ENCODE peak calls at places on chromosomes 1 and 21, in eight cellular contexts. One of them, this sample, is unnamed.

GRCh38 chr1:94698341-94698740 is 121.8 kb upstream of the SLC44A3 start:
- DNase-seq in ureter: no peak
- DNase-seq in A172: peak
- DNase-seq in heart left ventricle: no peak
- DNase-seq in hepatocyte: no peak
- DNase-seq in NCI-H345: no peak
- DNase-seq in dorsolateral prefrontal cortex: no peak
- DNase-seq in ELF-1: no peak
- DNase-seq in this sample: no peak

GRCh38 chr1:227884370-227885134 is 63.2 kb downstream of the WNT9A start:
- DNase-seq in ureter: no peak
- DNase-seq in NCI-H345: no peak
- DNase-seq in dorsolateral prefrontal cortex: no peak
- DNase-seq in hepatocyte: peak
- DNase-seq in heart left ventricle: peak
- DNase-seq in A172: no peak
- DNase-seq in ELF-1: no peak
- DNase-seq in this sample: no peak

GRCh38 chr1:59072017-59072947 is 224.6 kb upstream of the FGGY start:
- DNase-seq in heart left ventricle: no peak
- DNase-seq in NCI-H345: peak
- DNase-seq in A172: peak
- DNase-seq in ELF-1: peak
- DNase-seq in ureter: no peak
- DNase-seq in hepatocyte: no peak
- DNase-seq in dorsolateral prefrontal cortex: no peak
- DNase-seq in this sample: no peak

GRCh38 chr1:90558126-90558525 is 159.0 kb downstream of the BARHL2 start:
- DNase-seq in heart left ventricle: no peak
- DNase-seq in A172: no peak
- DNase-seq in hepatocyte: no peak
- DNase-seq in NCI-H345: no peak
- DNase-seq in ELF-1: peak
- DNase-seq in dorsolateral prefrontal cortex: no peak
- DNase-seq in ureter: no peak
- DNase-seq in this sample: no peak

GRCh38 chr1:50665413-50665812 is 242.2 kb upstream of the DMRTA2 start:
- DNase-seq in NCI-H345: no peak
- DNase-seq in hepatocyte: peak
- DNase-seq in ELF-1: no peak
- DNase-seq in heart left ventricle: no peak
- DNase-seq in dorsolateral prefrontal cortex: no peak
- DNase-seq in A172: no peak
- DNase-seq in ureter: no peak
- DNase-seq in this sample: no peak

GRCh38 chr1:30407862-30408580 is 315.4 kb downstream of the MATN1 start:
- DNase-seq in NCI-H345: no peak
- DNase-seq in A172: peak
- DNase-seq in ureter: peak
- DNase-seq in heart left ventricle: no peak
- DNase-seq in ELF-1: no peak
- DNase-seq in dorsolateral prefrontal cortex: no peak
- DNase-seq in hepatocyte: no peak
- DNase-seq in this sample: peak

GRCh38 chr1:158150512-158150911 is 30.2 kb upstream of the CD1D start:
- DNase-seq in hepatocyte: no peak
- DNase-seq in A172: no peak
- DNase-seq in NCI-H345: no peak
- DNase-seq in dorsolateral prefrontal cortex: no peak
- DNase-seq in heart left ventricle: no peak
- DNase-seq in ureter: no peak
- DNase-seq in ELF-1: no peak
- DNase-seq in this sample: no peak

GRCh38 chr1:182054698-182055326 is 6.7 kb downstream of the ZNF648 start:
- DNase-seq in ELF-1: no peak
- DNase-seq in heart left ventricle: no peak
- DNase-seq in ureter: no peak
- DNase-seq in hepatocyte: peak
- DNase-seq in NCI-H345: peak
- DNase-seq in dorsolateral prefrontal cortex: peak
- DNase-seq in A172: peak
- DNase-seq in this sample: no peak

GRCh38 chr1:202107321-202107761 is 15.4 kb upstream of the GPR37L1 start:
- DNase-seq in dorsolateral prefrontal cortex: no peak
- DNase-seq in ureter: no peak
- DNase-seq in heart left ventricle: peak
- DNase-seq in NCI-H345: peak
- DNase-seq in A172: peak
- DNase-seq in ELF-1: peak
- DNase-seq in hepatocyte: no peak
- DNase-seq in this sample: no peak

GRCh38 chr1:231421616-231421970 is 494 bp downstream of the EGLN1 start:
- DNase-seq in A172: peak
- DNase-seq in ureter: no peak
- DNase-seq in hepatocyte: peak
- DNase-seq in NCI-H345: peak
- DNase-seq in heart left ventricle: peak
- DNase-seq in dorsolateral prefrontal cortex: no peak
- DNase-seq in ELF-1: peak
- DNase-seq in this sample: no peak

GRCh38 chr1:29830383-29830782 is 594.1 kb downstream of the PTPRU start:
- DNase-seq in ELF-1: no peak
- DNase-seq in ureter: no peak
- DNase-seq in heart left ventricle: no peak
- DNase-seq in A172: no peak
- DNase-seq in hepatocyte: no peak
- DNase-seq in NCI-H345: no peak
- DNase-seq in dorsolateral prefrontal cortex: no peak
- DNase-seq in this sample: peak

GRCh38 chr1:114458208-114458777 is 52.7 kb downstream of the TRIM33 start:
- DNase-seq in ELF-1: no peak
- DNase-seq in A172: peak
- DNase-seq in hepatocyte: no peak
- DNase-seq in NCI-H345: no peak
- DNase-seq in heart left ventricle: no peak
- DNase-seq in ureter: no peak
- DNase-seq in dorsolateral prefrontal cortex: no peak
- DNase-seq in this sample: no peak

GRCh38 chr1:188355082-188355481 is 1526.3 kb downstream of the PLA2G4A start:
- DNase-seq in ELF-1: no peak
- DNase-seq in dorsolateral prefrontal cortex: no peak
- DNase-seq in hepatocyte: no peak
- DNase-seq in NCI-H345: no peak
- DNase-seq in heart left ventricle: no peak
- DNase-seq in ureter: no peak
- DNase-seq in A172: no peak
- DNase-seq in this sample: no peak

GRCh38 chr1:62391369-62391971 is 45.4 kb upstream of the USP1 start:
- DNase-seq in A172: no peak
- DNase-seq in ELF-1: peak
- DNase-seq in ureter: no peak
- DNase-seq in dorsolateral prefrontal cortex: peak
- DNase-seq in hepatocyte: peak
- DNase-seq in heart left ventricle: no peak
- DNase-seq in NCI-H345: no peak
- DNase-seq in this sample: no peak

GRCh38 chr1:68217060-68217554 is 15.2 kb downstream of the WLS start:
- DNase-seq in ELF-1: peak
- DNase-seq in A172: no peak
- DNase-seq in ureter: no peak
- DNase-seq in heart left ventricle: no peak
- DNase-seq in NCI-H345: no peak
- DNase-seq in hepatocyte: no peak
- DNase-seq in dorsolateral prefrontal cortex: no peak
- DNase-seq in this sample: no peak

GRCh38 chr1:1204998-1205768 is 1.2 kb downstream of the TNFRSF18 start:
- DNase-seq in A172: no peak
- DNase-seq in ELF-1: no peak
- DNase-seq in NCI-H345: no peak
- DNase-seq in heart left ventricle: peak
- DNase-seq in ureter: no peak
- DNase-seq in dorsolateral prefrontal cortex: no peak
- DNase-seq in hepatocyte: no peak
- DNase-seq in this sample: no peak

GRCh38 chr1:165306543-165307434 is 49.7 kb downstream of the LMX1A start:
- DNase-seq in ELF-1: peak
- DNase-seq in ureter: no peak
- DNase-seq in NCI-H345: no peak
- DNase-seq in heart left ventricle: no peak
- DNase-seq in dorsolateral prefrontal cortex: no peak
- DNase-seq in A172: no peak
- DNase-seq in hepatocyte: no peak
- DNase-seq in this sample: no peak

GRCh38 chr21:34800797-34801518 is 132.2 kb downstream of the CLIC6 start:
- DNase-seq in NCI-H345: no peak
- DNase-seq in ureter: no peak
- DNase-seq in A172: no peak
- DNase-seq in ELF-1: no peak
- DNase-seq in dorsolateral prefrontal cortex: no peak
- DNase-seq in hepatocyte: peak
- DNase-seq in heart left ventricle: no peak
- DNase-seq in this sample: no peak

GRCh38 chr1:233038581-233038980 is 88.2 kb downstream of the NTPCR start:
- DNase-seq in ELF-1: no peak
- DNase-seq in A172: no peak
- DNase-seq in hepatocyte: no peak
- DNase-seq in heart left ventricle: no peak
- DNase-seq in ureter: no peak
- DNase-seq in dorsolateral prefrontal cortex: no peak
- DNase-seq in NCI-H345: no peak
- DNase-seq in this sample: no peak

GRCh38 chr1:119531606-119532323 is 24.8 kb downstream of the HSD3B1 start:
- DNase-seq in heart left ventricle: no peak
- DNase-seq in ureter: no peak
- DNase-seq in A172: no peak
- DNase-seq in dorsolateral prefrontal cortex: no peak
- DNase-seq in ELF-1: no peak
- DNase-seq in hepatocyte: no peak
- DNase-seq in NCI-H345: no peak
- DNase-seq in this sample: no peak

GRCh38 chr21:38712076-38712475 is 93.7 kb upstream of the ETS2 start:
- DNase-seq in dorsolateral prefrontal cortex: peak
- DNase-seq in ELF-1: peak
- DNase-seq in heart left ventricle: no peak
- DNase-seq in ureter: no peak
- DNase-seq in A172: peak
- DNase-seq in NCI-H345: peak
- DNase-seq in hepatocyte: peak
- DNase-seq in this sample: no peak

GRCh38 chr1:80498673-80499072 is 1302.1 kb upstream of the ADGRL2 start:
- DNase-seq in NCI-H345: no peak
- DNase-seq in ELF-1: no peak
- DNase-seq in A172: no peak
- DNase-seq in heart left ventricle: no peak
- DNase-seq in ureter: no peak
- DNase-seq in dorsolateral prefrontal cortex: no peak
- DNase-seq in hepatocyte: no peak
- DNase-seq in this sample: no peak

GRCh38 chr1:236063919-236064673 is 794 bp downstream of the NID1 start:
- DNase-seq in NCI-H345: no peak
- DNase-seq in heart left ventricle: peak
- DNase-seq in A172: peak
- DNase-seq in hepatocyte: peak
- DNase-seq in dorsolateral prefrontal cortex: no peak
- DNase-seq in ELF-1: peak
- DNase-seq in ureter: peak
- DNase-seq in this sample: peak

GRCh38 chr1:220915954-220916353 is 36.7 kb downstream of the HLX start:
- DNase-seq in heart left ventricle: no peak
- DNase-seq in hepatocyte: no peak
- DNase-seq in ELF-1: no peak
- DNase-seq in A172: no peak
- DNase-seq in dorsolateral prefrontal cortex: no peak
- DNase-seq in NCI-H345: no peak
- DNase-seq in ureter: no peak
- DNase-seq in this sample: no peak

GRCh38 chr1:50458507-50458906 is 35.3 kb upstream of the DMRTA2 start:
- DNase-seq in hepatocyte: no peak
- DNase-seq in dorsolateral prefrontal cortex: no peak
- DNase-seq in A172: no peak
- DNase-seq in ELF-1: no peak
- DNase-seq in heart left ventricle: no peak
- DNase-seq in NCI-H345: no peak
- DNase-seq in ureter: no peak
- DNase-seq in this sample: no peak

GRCh38 chr1:183652547-183653467 is at the start of gene APOBEC4:
- DNase-seq in ureter: no peak
- DNase-seq in ELF-1: no peak
- DNase-seq in NCI-H345: no peak
- DNase-seq in dorsolateral prefrontal cortex: no peak
- DNase-seq in A172: no peak
- DNase-seq in hepatocyte: peak
- DNase-seq in heart left ventricle: no peak
- DNase-seq in this sample: no peak

GRCh38 chr1:14282583-14283186 is 315.8 kb upstream of the KAZN start:
- DNase-seq in dorsolateral prefrontal cortex: no peak
- DNase-seq in hepatocyte: no peak
- DNase-seq in NCI-H345: no peak
- DNase-seq in heart left ventricle: no peak
- DNase-seq in A172: peak
- DNase-seq in ELF-1: no peak
- DNase-seq in ureter: no peak
- DNase-seq in this sample: no peak

GRCh38 chr1:28981170-28981569 is 66.8 kb downstream of the EPB41 start:
- DNase-seq in hepatocyte: no peak
- DNase-seq in ureter: no peak
- DNase-seq in dorsolateral prefrontal cortex: no peak
- DNase-seq in heart left ventricle: no peak
- DNase-seq in A172: no peak
- DNase-seq in ELF-1: no peak
- DNase-seq in NCI-H345: no peak
- DNase-seq in this sample: no peak

GRCh38 chr1:221122501-221122900 is 243.3 kb downstream of the HLX start:
- DNase-seq in heart left ventricle: no peak
- DNase-seq in ureter: no peak
- DNase-seq in hepatocyte: no peak
- DNase-seq in ELF-1: no peak
- DNase-seq in NCI-H345: no peak
- DNase-seq in dorsolateral prefrontal cortex: no peak
- DNase-seq in A172: no peak
- DNase-seq in this sample: no peak

GRCh38 chr1:155324041-155324716 is 3.5 kb downstream of the RUSC1 start:
- DNase-seq in heart left ventricle: peak
- DNase-seq in ureter: peak
- DNase-seq in dorsolateral prefrontal cortex: peak
- DNase-seq in hepatocyte: peak
- DNase-seq in NCI-H345: peak
- DNase-seq in ELF-1: peak
- DNase-seq in A172: peak
- DNase-seq in this sample: peak

GRCh38 chr1:206930210-206930798 is 8.6 kb upstream of the FCMR start:
- DNase-seq in A172: no peak
- DNase-seq in hepatocyte: no peak
- DNase-seq in dorsolateral prefrontal cortex: no peak
- DNase-seq in ureter: no peak
- DNase-seq in ELF-1: no peak
- DNase-seq in NCI-H345: no peak
- DNase-seq in heart left ventricle: no peak
- DNase-seq in this sample: no peak

GRCh38 chr21:46038871-46039397 is 57.4 kb downstream of the COL6A1 start:
- DNase-seq in ureter: no peak
- DNase-seq in A172: peak
- DNase-seq in hepatocyte: no peak
- DNase-seq in NCI-H345: no peak
- DNase-seq in heart left ventricle: peak
- DNase-seq in ELF-1: no peak
- DNase-seq in dorsolateral prefrontal cortex: no peak
- DNase-seq in this sample: peak

GRCh38 chr1:1833916-1834325 is 55.7 kb upstream of the NADK start:
- DNase-seq in A172: no peak
- DNase-seq in hepatocyte: no peak
- DNase-seq in NCI-H345: no peak
- DNase-seq in ureter: no peak
- DNase-seq in dorsolateral prefrontal cortex: peak
- DNase-seq in heart left ventricle: no peak
- DNase-seq in ELF-1: no peak
- DNase-seq in this sample: no peak

GRCh38 chr1:19799233-19799876 is 361 bp downstream of the TMCO4 start:
- DNase-seq in A172: no peak
- DNase-seq in dorsolateral prefrontal cortex: no peak
- DNase-seq in ureter: peak
- DNase-seq in hepatocyte: peak
- DNase-seq in NCI-H345: peak
- DNase-seq in ELF-1: no peak
- DNase-seq in heart left ventricle: peak
- DNase-seq in this sample: no peak

This sample was measured in esophagus muscularis mucosa.